ENCODE peak calls at places on chromosomes 4 and X, in nine cellular contexts. Z is cerebellar cortex, R is posterior cingulate gyrus, D is lower lobe of right lung, W is right cardiac atrium, P is ovary, Y is AML-193, K is stomach, N is LHCN-M2. T is an unnamed sample.

GRCh38 chr4:8537041-8537461 is 43.1 kb upstream of the GPR78 start:
- DNase-seq in R (no peak), W (no peak), K (peak; percentile 80), D (no peak), N (peak; percentile 96), Z (peak; percentile 18), Y (no peak), P (peak; percentile 65), T (peak; percentile 37)

GRCh38 chr4:173461170-173461569 is 62.3 kb upstream of the SCRG1 start:
- DNase-seq in W (no peak), Y (no peak), Z (no peak), P (no peak), K (no peak), N (peak; percentile 53), R (no peak), D (no peak), T (no peak)

GRCh38 chr4:101670370-101670769 is 120.2 kb upstream of the BANK1 start:
- DNase-seq in N (no peak), D (no peak), Z (no peak), K (no peak), Y (no peak), W (no peak), P (no peak), R (no peak), T (no peak)

GRCh38 chr4:26039950-26040349 is 125.9 kb downstream of the SMIM20 start:
- DNase-seq in P (no peak), K (no peak), D (no peak), W (no peak), R (no peak), N (no peak), Z (no peak), Y (no peak), T (no peak)

GRCh38 chr4:145307120-145307519 is 126.7 kb upstream of the OTUD4 start:
- DNase-seq in Y (no peak), N (no peak), R (no peak), P (no peak), Z (no peak), W (no peak), K (no peak), D (no peak), T (no peak)

GRCh38 chrX:136159615-136160025 is 12.3 kb downstream of the FHL1 start:
- DNase-seq in R (no peak), N (no peak), D (no peak), Z (no peak), W (no peak), Y (peak; percentile 64), K (no peak), P (no peak), T (no peak)

GRCh38 chr4:9859774-9860173 is 78.3 kb downstream of the DRD5 start:
- DNase-seq in Z (no peak), Y (no peak), R (no peak), K (no peak), N (no peak), D (no peak), W (no peak), P (no peak), T (no peak)

GRCh38 chrX:124085063-124085462 is 123.6 kb downstream of the STAG2 start:
- DNase-seq in K (no peak), D (no peak), N (no peak), P (no peak), R (no peak), Z (no peak), W (peak; percentile 7), Y (no peak), T (no peak)

GRCh38 chr4:15956179-15956850 is 6.7 kb downstream of the FGFBP2 start:
- DNase-seq in W (peak; percentile 92), N (peak; percentile 63), Y (peak; percentile 73), K (peak; percentile 88), Z (peak; percentile 29), P (peak; percentile 39), R (peak; percentile 70), D (peak; percentile 85), T (peak; percentile 24)

GRCh38 chr4:10605746-10606482 is 78.7 kb downstream of the CLNK start:
- DNase-seq in K (no peak), Y (no peak), Z (no peak), D (no peak), N (peak; percentile 72), W (no peak), R (no peak), P (no peak), T (peak; percentile 64)

GRCh38 chr4:72375050-72375736 is 193.8 kb downstream of the ADAMTS3 start:
- DNase-seq in W (no peak), D (no peak), P (no peak), R (no peak), K (no peak), Z (no peak), N (peak; percentile 32), Y (no peak), T (no peak)

GRCh38 chr4:101989551-101989950 is 199.0 kb downstream of the BANK1 start:
- DNase-seq in D (no peak), Z (no peak), K (no peak), P (no peak), Y (no peak), W (no peak), N (no peak), R (no peak), T (no peak)

GRCh38 chrX:78658851-78659744 is at the start of gene RTL3:
- DNase-seq in Y (no peak), K (no peak), R (no peak), Z (no peak), W (no peak), D (no peak), N (peak; percentile 87), P (no peak), T (peak; percentile 77)

GRCh38 chr4:24810016-24810415 is 14.6 kb downstream of the SOD3 start:
- DNase-seq in D (no peak), Z (no peak), R (no peak), Y (no peak), N (no peak), W (no peak), K (no peak), P (no peak), T (peak; percentile 39)

GRCh38 chrX:139106111-139106510 is 394.6 kb upstream of the FGF13 start:
- DNase-seq in Z (no peak), N (peak; percentile 49), K (no peak), Y (no peak), R (no peak), W (no peak), D (no peak), P (no peak), T (peak; percentile 67)

GRCh38 chr4:37236165-37236564 is 8.4 kb upstream of the NWD2 start:
- DNase-seq in P (no peak), K (no peak), R (no peak), W (no peak), Y (no peak), Z (no peak), D (no peak), N (no peak), T (no peak)

T was measured in HCEC 1CT.